ENCODE peak calls at places on chromosomes 2 and 18, in eight cellular contexts. X is stomach; P is GM12878; Q is adrenal gland; G is iPS DF 6.9; Y is cardiac muscle cell; F is effector memory CD4-positive, alpha-beta T cell; K is heart left ventricle. B is an unnamed sample. For H3K4me1, the result is how much of the 10 kb centered on the place peaks cover.

GRCh38 chr2:171652411-171652775 is 34.9 kb upstream of the DYNC1I2 start:
- DNase-seq in X (no peak), P (no peak), Q (no peak), G (no peak), Y (no peak), F (no peak), K (no peak), B (no peak)

GRCh38 chr2:100895402-100895801 is 75.5 kb downstream of the NPAS2 start:
- DNase-seq in X (peak), P (no peak), Q (peak), G (no peak), Y (no peak), F (no peak), K (peak), B (no peak)

GRCh38 chr2:33532146-33532545 is 55.7 kb downstream of the RASGRP3 start:
- DNase-seq in X (no peak), P (no peak), Q (no peak), G (no peak), Y (no peak), F (no peak), K (no peak), B (no peak)

GRCh38 chr2:217788669-217789002 is 214.2 kb downstream of the TNS1 start:
- DNase-seq in X (no peak), P (no peak), Q (no peak), G (no peak), Y (no peak), F (no peak), K (no peak), B (no peak)

GRCh38 chr2:232542715-232543467 is 3.4 kb downstream of the CHRNG start:
- DNase-seq in X (no peak), P (no peak), Q (no peak), G (no peak), Y (no peak), F (no peak), K (no peak), B (no peak)

GRCh38 chr2:25903216-25903776 is 25.0 kb upstream of the ASXL2 start:
- DNase-seq in X (no peak), P (no peak), Q (no peak), G (no peak), Y (no peak), F (no peak), K (no peak), B (no peak)

GRCh38 chr2:152648336-152648735 is 68.9 kb downstream of the PRPF40A start:
- DNase-seq in X (no peak), P (no peak), Q (no peak), G (no peak), Y (peak), F (no peak), K (no peak), B (no peak)

GRCh38 chr2:180222642-180223041 is 215.5 kb upstream of the CWC22 start:
- DNase-seq in X (no peak), P (no peak), Q (no peak), G (no peak), Y (peak), F (no peak), K (peak), B (no peak)

GRCh38 chr2:238576674-238577073 is 149.9 kb downstream of the ASB1 start:
- DNase-seq in X (no peak), P (no peak), Q (peak), G (no peak), Y (no peak), F (no peak), K (no peak), B (no peak)

GRCh38 chr2:128377071-128377910 is 58.6 kb upstream of the HS6ST1 start:
- DNase-seq in X (peak), P (no peak), Q (peak), G (no peak), Y (no peak), F (no peak), K (no peak), B (no peak)

GRCh38 chr2:128374711-128375413 is 56.2 kb upstream of the HS6ST1 start:
- DNase-seq in X (peak), P (no peak), Q (peak), G (no peak), Y (no peak), F (no peak), K (no peak), B (no peak)

GRCh38 chr2:128376241-128377041 is 57.8 kb upstream of the HS6ST1 start:
- DNase-seq in X (peak), P (no peak), Q (peak), G (no peak), Y (no peak), F (no peak), K (no peak), B (no peak)

GRCh38 chr2:128374001-128374710 is 55.5 kb upstream of the HS6ST1 start:
- DNase-seq in X (peak), P (no peak), Q (no peak), G (no peak), Y (peak), F (no peak), K (no peak), B (no peak)

DNA sequence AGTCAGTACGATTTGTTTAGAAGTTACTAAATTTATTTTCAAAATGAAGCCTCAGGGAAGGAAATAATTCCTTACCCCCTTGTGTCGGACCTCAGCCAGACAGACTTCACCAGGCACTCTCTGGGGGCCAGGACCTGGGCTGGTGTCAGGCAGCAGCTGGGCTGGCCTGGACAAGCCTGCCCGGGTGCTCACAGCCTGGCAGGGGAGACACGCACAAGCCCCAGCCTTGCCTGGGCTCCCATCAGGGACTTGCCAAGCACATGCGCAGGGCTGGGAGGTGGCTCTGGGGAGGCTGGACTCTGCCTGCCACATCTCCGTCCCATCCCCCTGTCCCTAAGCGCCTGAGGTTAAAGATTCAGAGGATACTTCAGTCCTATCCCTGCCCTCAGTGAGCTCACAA is 56.8 kb upstream of the HS6ST1 start:
- DNase-seq in X (peak), P (no peak), Q (peak), G (no peak), Y (no peak), F (no peak), K (no peak), B (no peak)
- H3K4me1 ChIP-seq in X (under half), P (under half), Q (under half), G (under half), Y (under half), F (under half), K (under half), B (under half)

GRCh38 chr2:70088508-70089219 is 1.4 kb downstream of the PCBP1 start:
- DNase-seq in X (no peak), P (no peak), Q (no peak), G (no peak), Y (peak), F (no peak), K (no peak), B (no peak)

GRCh38 chr2:70090706-70091334 is 3.5 kb downstream of the PCBP1 start:
- DNase-seq in X (no peak), P (no peak), Q (no peak), G (no peak), Y (no peak), F (no peak), K (no peak), B (no peak)

GRCh38 chr2:70091364-70091763 is 4.1 kb downstream of the PCBP1 start:
- DNase-seq in X (no peak), P (no peak), Q (no peak), G (no peak), Y (no peak), F (no peak), K (no peak), B (no peak)

GRCh38 chr2:70089220-70089945 is 2.1 kb downstream of the PCBP1 start:
- DNase-seq in X (peak), P (no peak), Q (peak), G (no peak), Y (peak), F (no peak), K (no peak), B (no peak)

DNA sequence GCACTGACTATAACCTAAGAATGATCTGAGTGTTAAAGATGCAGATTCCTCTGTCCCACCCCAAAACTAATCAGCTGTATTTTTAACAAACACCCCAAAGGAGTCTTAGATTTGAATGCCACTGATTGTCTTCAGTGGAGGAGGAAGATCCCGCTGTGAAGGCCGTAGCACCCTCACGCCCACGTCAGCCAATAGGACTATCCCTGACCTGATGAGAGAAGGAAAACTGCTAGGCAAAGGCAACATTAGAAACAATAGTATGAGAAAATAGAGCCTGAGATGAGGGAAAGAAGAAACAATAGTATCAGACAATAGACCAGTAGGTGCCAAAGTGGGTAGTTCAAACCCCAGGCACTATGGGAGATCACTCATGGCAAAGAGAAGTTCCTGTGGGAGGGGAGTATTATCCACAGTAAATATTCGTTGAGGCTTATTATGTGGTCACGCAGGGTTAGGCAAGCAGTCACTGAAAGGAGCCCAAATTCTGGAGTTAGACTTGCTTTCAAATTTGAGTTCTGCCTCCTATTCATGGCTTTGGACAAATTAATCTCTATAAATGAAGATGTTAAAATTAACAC is 2.8 kb downstream of the PCBP1 start:
- DNase-seq in X (no peak), P (no peak), Q (no peak), G (no peak), Y (no peak), F (no peak), K (no peak), B (no peak)
- H3K4me1 ChIP-seq in X (under half), P (under half), Q (under half), G (under half), Y (under half), F (half or more), K (under half), B (under half)

DNA sequence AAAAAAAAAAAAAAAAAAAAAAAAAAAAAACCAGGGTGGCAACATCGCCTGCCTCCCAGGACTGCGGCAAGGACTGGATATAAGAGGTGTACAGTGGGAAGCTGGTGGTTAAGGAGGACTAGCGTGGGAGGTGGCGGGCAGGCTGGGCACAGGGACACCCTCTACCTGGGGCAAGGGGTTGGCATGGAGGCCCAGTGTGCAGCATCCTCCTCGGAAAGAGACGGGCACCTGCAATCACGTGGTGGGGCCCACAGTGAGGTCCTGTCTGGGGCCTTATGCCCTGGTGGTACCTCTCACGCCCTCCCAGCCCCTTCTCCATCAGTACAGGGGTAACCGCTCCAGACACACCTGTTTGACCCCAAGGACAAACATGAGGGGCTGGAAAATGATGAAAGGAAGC is 27.9 kb downstream of the PXDN start:
- DNase-seq in X (no peak), P (no peak), Q (no peak), G (no peak), Y (no peak), F (no peak), K (no peak), B (no peak)
- H3K4me1 ChIP-seq in X (under half), P (under half), Q (under half), G (under half), Y (under half), F (under half), K (half or more), B (under half)

DNA sequence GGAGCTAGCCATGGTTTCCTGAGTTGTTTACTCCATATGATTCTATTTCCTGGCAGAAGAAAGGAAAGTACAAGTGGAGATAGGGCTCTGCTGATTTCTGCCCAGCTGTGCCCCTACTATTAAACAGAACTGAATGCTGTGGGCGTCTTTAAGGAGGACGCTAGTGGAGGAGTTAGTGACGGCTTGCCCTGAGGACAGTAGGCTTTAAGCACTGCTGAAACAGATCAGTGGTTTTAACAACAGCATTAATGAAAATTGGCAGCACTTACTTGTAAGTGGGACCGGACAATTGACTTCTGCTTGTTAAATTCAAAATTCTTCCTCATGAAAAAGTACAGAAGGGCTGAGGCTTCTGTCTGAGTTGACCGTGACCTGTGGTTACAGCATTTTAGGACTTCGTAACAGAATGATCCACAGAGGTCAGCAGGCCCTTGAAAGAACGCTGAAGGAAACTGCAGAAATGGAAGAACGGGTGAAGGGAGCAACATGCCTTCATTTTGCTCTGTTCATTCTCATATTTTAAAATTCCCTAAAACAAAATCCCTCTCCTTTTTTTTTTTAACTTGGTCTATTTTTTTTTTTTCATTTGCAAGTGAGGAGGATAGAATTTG is 80.6 kb upstream of the CCDC195 start:
- DNase-seq in X (no peak), P (no peak), Q (no peak), G (no peak), Y (no peak), F (no peak), K (no peak), B (no peak)
- H3K4me1 ChIP-seq in X (under half), P (under half), Q (under half), G (under half), Y (under half), F (under half), K (under half), B (under half)

DNA sequence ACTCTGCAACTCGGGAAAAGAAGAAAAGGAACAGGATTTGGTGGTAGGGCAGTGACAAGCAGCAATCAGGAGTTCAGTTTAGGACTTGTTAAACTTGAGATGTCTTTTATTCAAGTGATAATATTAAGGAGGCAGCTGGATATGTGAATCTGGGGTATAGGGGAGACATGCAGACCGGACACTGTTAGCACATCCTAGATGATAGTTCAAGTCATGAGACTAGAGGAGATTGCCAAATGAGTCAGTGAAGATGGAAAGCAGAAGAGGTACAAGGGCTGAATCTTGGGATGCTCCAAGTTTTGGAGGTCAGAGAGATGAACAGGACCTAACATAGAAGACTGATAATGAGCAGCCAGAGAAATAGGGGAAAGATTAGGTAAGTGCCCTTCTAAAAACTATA is 69.5 kb upstream of the PSME4 start:
- DNase-seq in X (no peak), P (no peak), Q (no peak), G (no peak), Y (no peak), F (no peak), K (no peak), B (no peak)
- H3K4me1 ChIP-seq in X (under half), P (under half), Q (under half), G (under half), Y (under half), F (under half), K (under half), B (under half)

DNA sequence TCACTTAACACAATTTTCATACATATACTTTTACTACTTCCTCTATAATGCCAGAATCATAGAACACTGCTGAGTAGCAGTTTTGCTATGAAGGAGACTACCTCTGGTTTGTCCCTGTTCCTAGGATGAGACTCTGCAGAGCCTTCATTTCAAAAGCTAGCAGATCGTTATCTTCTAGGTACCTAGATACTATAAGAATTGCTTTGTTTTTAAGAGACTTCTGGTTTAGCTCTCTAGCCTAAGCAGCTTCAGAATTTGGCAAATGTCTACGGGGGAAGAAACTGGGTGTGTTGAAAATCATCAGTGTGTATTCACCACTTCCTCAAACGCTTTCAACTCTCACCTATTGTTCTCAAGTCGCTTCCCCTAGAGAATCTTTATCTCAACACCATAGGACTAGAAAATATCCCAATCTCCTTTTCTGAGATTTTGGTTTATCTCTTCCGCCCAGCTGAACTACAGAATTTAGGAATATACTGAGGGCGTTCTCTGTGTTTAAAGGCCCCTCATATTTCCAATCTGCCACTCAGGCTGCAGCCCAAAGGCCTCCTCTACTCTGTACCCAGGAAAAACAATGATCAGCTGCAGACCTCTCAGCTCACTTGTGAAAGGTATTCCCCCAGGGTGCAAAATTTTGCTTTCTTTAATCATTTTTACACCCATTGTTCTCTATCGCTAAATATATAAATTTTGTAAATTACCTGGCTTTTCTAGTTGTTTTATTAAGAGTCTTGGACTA is 28.7 kb downstream of the SMAD2 start:
- DNase-seq in X (no peak), P (peak), Q (no peak), G (no peak), Y (peak), F (no peak), K (no peak), B (no peak)
- H3K4me1 ChIP-seq in X (under half), P (under half), Q (under half), G (under half), Y (under half), F (under half), K (under half), B (under half)